ENCODE peak calls at places on chromosome 7, in four cellular contexts. X, K, L and B are unnamed samples.

GRCh38 chr7:24395512-24395911 is 111.5 kb downstream of the NPY start:
- DNase-seq in K (no peak), X (no peak), L (no peak), B (no peak)

GRCh38 chr7:73567701-73568685 is 10.4 kb downstream of the TBL2 start:
- DNase-seq in L (no peak), X (no peak), K (no peak), B (no peak)

GRCh38 chr7:55247466-55247865 is 117.7 kb upstream of the LANCL2 start:
- DNase-seq in X (no peak), K (no peak), L (no peak), B (no peak)

GRCh38 chr7:41693150-41693997 is 9.5 kb downstream of the INHBA start:
- DNase-seq in K (no peak), L (no peak), X (no peak), B (no peak)

GRCh38 chr7:142603870-142604448 is 145.3 kb upstream of the PRSS1 start:
- DNase-seq in L (peak), X (peak), K (peak), B (no peak)

GRCh38 chr7:147639037-147639436 is 951.5 kb upstream of the C7orf33 start:
- DNase-seq in K (no peak), L (no peak), X (no peak), B (no peak)

GRCh38 chr7:47520408-47520807 is 61.5 kb downstream of the TNS3 start:
- DNase-seq in L (no peak), K (no peak), X (no peak), B (peak)

GRCh38 chr7:139108256-139109187 is 998 bp downstream of the ZC3HAV1 start:
- DNase-seq in L (peak), X (no peak), K (no peak), B (peak)

GRCh38 chr7:598899-599298 is 79.3 kb upstream of the PDGFA start:
- DNase-seq in K (no peak), X (no peak), L (no peak), B (no peak)

GRCh38 chr7:112371721-112372120 is 78.5 kb upstream of the IFRD1 start:
- DNase-seq in L (no peak), X (no peak), K (no peak), B (no peak)

GRCh38 chr7:17370901-17371550 is 72.6 kb downstream of the AHR start:
- DNase-seq in L (no peak), K (no peak), X (no peak), B (no peak)

GRCh38 chr7:122067077-122067476 is 77.0 kb downstream of the AASS start:
- DNase-seq in X (no peak), K (no peak), L (no peak), B (no peak)

GRCh38 chr7:3244241-3244814 is 56.7 kb upstream of the SDK1 start:
- DNase-seq in K (no peak), L (no peak), X (no peak), B (no peak)

GRCh38 chr7:143225047-143225446 is 3.2 kb downstream of the TAS2R40 start:
- DNase-seq in K (no peak), X (no peak), L (no peak), B (no peak)

GRCh38 chr7:152859781-152860191 is 100.2 kb downstream of the ACTR3B start:
- DNase-seq in K (no peak), X (no peak), L (no peak), B (no peak)

GRCh38 chr7:96495751-96496216 is 173.9 kb upstream of the SLC25A13 start:
- DNase-seq in L (no peak), X (no peak), K (no peak), B (no peak)

GRCh38 chr7:14717711-14718304 is 184.7 kb downstream of the DGKB start:
- DNase-seq in L (no peak), X (no peak), K (no peak), B (no peak)

GRCh38 chr7:14321947-14322346 is 332.5 kb upstream of the ETV1 start:
- DNase-seq in K (no peak), L (peak), X (no peak), B (no peak)

GRCh38 chr7:112422842-112423496 is 27.3 kb upstream of the IFRD1 start:
- DNase-seq in L (peak), K (no peak), X (no peak), B (peak)

GRCh38 chr7:133489906-133490305 is 237.0 kb downstream of the EXOC4 start:
- DNase-seq in K (no peak), X (no peak), L (no peak), B (no peak)

GRCh38 chr7:156579566-156579965 is 61.0 kb upstream of the RNF32 start:
- DNase-seq in K (no peak), X (no peak), L (no peak), B (no peak)

GRCh38 chr7:7751243-7752092 is 33.1 kb upstream of the RPA3 start:
- DNase-seq in X (no peak), L (no peak), K (no peak), B (no peak)

GRCh38 chr7:130943336-130943901 is 209.4 kb upstream of the KLF14 start:
- DNase-seq in K (no peak), L (no peak), X (no peak), B (no peak)